ENCODE peak calls at places on chromosomes 1 and 21, in five cellular contexts. M is transverse colon; X is mucosa of descending colon; Q is astrocyte of the spinal cord; H is CD8-positive, alpha-beta T cell. U is an unnamed sample.

GRCh38 chr1:37108596-37109188 is 74.4 kb upstream of the GRIK3 start:
- DNase-seq in M (no peak), X (no peak), Q (no peak), H (no peak), U (no peak)

GRCh38 chr1:59939393-59939792 is 12.8 kb upstream of the CYP2J2 start:
- DNase-seq in M (no peak), X (no peak), Q (no peak), H (no peak), U (no peak)

GRCh38 chr1:93036672-93037071 is 42.4 kb upstream of the MTF2 start:
- DNase-seq in M (no peak), X (no peak), Q (no peak), H (no peak), U (no peak)

GRCh38 chr1:4048076-4048475 is 148.0 kb upstream of the C1orf174 start:
- DNase-seq in M (no peak), X (no peak), Q (no peak), H (no peak), U (no peak)

GRCh38 chr1:109361114-109361513 is 36.6 kb downstream of the SORT1 start:
- DNase-seq in M (no peak), X (no peak), Q (no peak), H (no peak), U (no peak)

GRCh38 chr21:45255381-45256020 is 32.2 kb downstream of the POFUT2 start:
- DNase-seq in M (peak; percentile 60), X (peak; percentile 71), Q (no peak), H (no peak), U (peak; percentile 11)

GRCh38 chr1:40659649-40659947 is 5.9 kb downstream of the RIMS3 start:
- DNase-seq in M (no peak), X (no peak), Q (no peak), H (no peak), U (no peak)

GRCh38 chr1:164240081-164240480 is 318.9 kb upstream of the PBX1 start:
- DNase-seq in M (no peak), X (no peak), Q (no peak), H (no peak), U (no peak)

GRCh38 chr1:160124709-160125478 is 9.3 kb downstream of the ATP1A2 start:
- DNase-seq in M (no peak), X (no peak), Q (peak; percentile 76), H (no peak), U (no peak)

GRCh38 chr1:62906428-62906886 is 122.5 kb downstream of the ATG4C start:
- DNase-seq in M (no peak), X (no peak), Q (peak; percentile 6), H (no peak), U (no peak)

GRCh38 chr1:40985875-40986274 is 6.4 kb downstream of the CTPS1 start:
- DNase-seq in M (no peak), X (no peak), Q (no peak), H (no peak), U (no peak)

GRCh38 chr1:203158423-203158822 is 17.2 kb downstream of the MYBPH start:
- DNase-seq in M (no peak), X (no peak), Q (no peak), H (no peak), U (no peak)

GRCh38 chr1:167553136-167554027 is at the start of gene CREG1:
- DNase-seq in M (peak; percentile 96), X (peak; percentile 96), Q (peak; percentile 87), H (peak; percentile 90), U (peak; percentile 84)

GRCh38 chr21:45207839-45208626 is 79.7 kb downstream of the POFUT2 start:
- DNase-seq in M (no peak), X (no peak), Q (no peak), H (no peak), U (no peak)

GRCh38 chr1:6099787-6100765 is 54.4 kb downstream of the KCNAB2 start:
- DNase-seq in M (no peak), X (no peak), Q (no peak), H (no peak), U (no peak)

GRCh38 chr1:167165219-167165618 is 55.5 kb upstream of the POU2F1 start:
- DNase-seq in M (no peak), X (no peak), Q (no peak), H (no peak), U (no peak)

GRCh38 chr1:180116964-180117763 is 37.5 kb upstream of the QSOX1 start:
- DNase-seq in M (no peak), X (no peak), Q (no peak), H (no peak), U (no peak)

GRCh38 chr21:24110846-24111245 is 1496.4 kb downstream of the MRPL39 start:
- DNase-seq in M (no peak), X (no peak), Q (peak; percentile 48), H (no peak), U (no peak)

GRCh38 chr1:9625761-9626160 is 25.8 kb upstream of the PIK3CD start:
- DNase-seq in M (no peak), X (no peak), Q (no peak), H (no peak), U (no peak)

GRCh38 chr21:37742115-37742514 is 174.1 kb downstream of the KCNJ6 start:
- DNase-seq in M (no peak), X (no peak), Q (no peak), H (no peak), U (no peak)

GRCh38 chr1:151545542-151545941 is 5.4 kb downstream of the TUFT1 start:
- DNase-seq in M (no peak), X (no peak), Q (no peak), H (no peak), U (no peak)

GRCh38 chr1:37662031-37662755 is 27.5 kb upstream of the RSPO1 start:
- DNase-seq in M (no peak), X (no peak), Q (no peak), H (no peak), U (no peak)

GRCh38 chr1:155871390-155871789 is 12.0 kb downstream of the SYT11 start:
- DNase-seq in M (no peak), X (no peak), Q (peak; percentile 32), H (no peak), U (no peak)

GRCh38 chr1:50027794-50028193 is 4.0 kb upstream of the AGBL4 start:
- DNase-seq in M (no peak), X (no peak), Q (no peak), H (no peak), U (no peak)

GRCh38 chr1:65541161-65541560 is 120.7 kb downstream of the LEPR start:
- DNase-seq in M (no peak), X (no peak), Q (no peak), H (no peak), U (no peak)

GRCh38 chr21:45796003-45796402 is 152.5 kb downstream of the PCBP3 start:
- DNase-seq in M (no peak), X (no peak), Q (no peak), H (no peak), U (no peak)

DNA sequence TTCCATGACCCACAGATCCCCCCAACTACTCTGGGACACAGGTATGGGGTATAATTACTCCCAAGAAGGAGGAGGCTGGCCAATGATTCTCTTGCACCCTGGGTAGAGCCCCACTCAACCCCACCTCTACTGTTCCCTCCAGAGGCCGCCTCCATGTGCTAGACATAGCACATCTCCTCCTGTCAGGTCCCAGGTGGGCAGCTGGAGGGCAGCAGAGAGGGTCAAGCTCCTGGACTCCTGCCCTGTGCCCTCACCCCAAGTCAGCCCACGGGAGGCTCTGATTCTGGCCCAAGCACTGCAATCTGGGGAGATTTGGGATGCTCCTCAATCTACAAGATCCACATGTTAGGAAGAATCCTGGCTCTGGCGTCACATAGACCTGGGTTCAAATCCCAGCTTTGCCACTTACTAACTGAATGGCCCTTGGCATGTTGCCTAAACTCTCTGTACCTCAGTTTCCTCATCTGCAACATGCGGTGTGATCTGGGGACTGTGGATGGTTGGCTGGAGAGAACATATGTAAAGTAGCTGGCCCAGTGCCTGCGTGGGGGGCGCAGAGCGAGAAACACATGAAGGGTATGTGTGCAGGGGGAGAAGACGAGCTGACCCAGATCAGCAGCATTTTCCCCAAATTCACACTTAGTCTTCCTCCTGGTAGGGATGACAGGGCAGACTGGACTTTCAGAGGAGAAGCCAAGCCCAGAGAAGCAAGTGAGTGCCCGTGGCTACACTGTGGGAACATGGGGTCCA is 23.2 kb downstream of the TNNT2 start:
- DNase-seq in M (no peak), X (no peak), Q (no peak), H (no peak), U (no peak)
- TF ChIP-seq CTCF in M (no peak), X (no peak), Q (no peak), H (no peak), U (no peak)

DNA sequence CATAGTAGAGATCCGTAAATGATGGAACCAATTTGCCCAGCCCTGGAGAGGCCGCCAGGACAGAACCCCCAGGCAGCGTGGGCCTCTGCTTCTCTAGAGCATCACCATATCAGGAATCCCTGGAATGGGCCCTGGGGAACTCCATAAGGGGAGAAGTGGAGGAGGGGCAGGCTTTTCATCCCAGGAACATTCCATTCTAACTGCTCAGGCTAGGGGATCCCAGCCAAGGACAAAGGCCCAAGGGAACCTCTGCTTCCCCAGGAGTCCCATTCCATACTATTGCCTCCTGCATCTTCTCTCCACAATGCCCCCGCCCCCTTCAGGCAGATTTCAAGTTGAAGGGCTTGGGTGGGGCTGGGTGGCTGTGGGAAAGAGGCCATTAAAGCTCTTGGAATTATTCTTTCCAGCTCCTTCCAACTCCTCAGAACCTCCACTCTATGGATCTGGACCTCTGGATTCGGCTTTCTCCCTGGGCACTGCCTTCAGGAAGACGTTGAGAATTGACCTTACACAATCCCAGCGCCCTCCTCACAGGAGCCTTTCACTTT is 6.0 kb downstream of the TRNP1 start:
- DNase-seq in M (peak; percentile 66), X (no peak), Q (peak; percentile 96), H (no peak), U (no peak)
- TF ChIP-seq CTCF in M (no peak), X (no peak), Q (peak; percentile 20), H (no peak), U (no peak)

DNA sequence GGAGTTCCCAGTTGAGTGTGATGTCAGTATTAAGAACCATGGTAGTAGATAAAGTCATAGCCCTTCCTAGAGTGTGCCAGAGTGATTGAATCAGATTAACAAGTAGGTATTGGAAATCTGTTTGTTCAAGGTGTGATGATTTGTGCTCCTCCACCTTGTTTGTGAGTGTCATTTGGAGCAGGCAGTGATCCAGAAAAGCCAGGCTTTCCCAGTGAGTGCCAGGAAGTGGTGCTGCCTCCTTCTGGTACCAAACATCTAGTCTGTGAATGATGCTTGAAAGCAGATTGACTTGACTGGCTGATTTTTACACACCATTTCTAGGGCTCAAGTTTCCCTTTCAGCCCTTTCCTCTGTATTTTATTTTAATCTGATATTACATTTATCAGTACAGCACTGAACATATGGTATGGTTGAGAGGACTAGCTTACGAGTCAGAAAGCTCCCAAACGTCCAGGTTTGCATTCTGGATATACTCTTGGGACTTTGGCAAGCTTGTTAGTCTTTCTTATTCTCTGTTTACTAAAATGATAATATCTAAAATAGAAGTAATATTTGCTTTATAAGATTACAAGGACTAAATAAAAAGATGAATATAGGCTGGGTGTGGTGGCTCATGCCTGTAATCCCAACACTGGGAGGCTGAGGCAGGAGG is 100.7 kb downstream of the PATJ start:
- DNase-seq in M (no peak), X (no peak), Q (no peak), H (no peak), U (no peak)
- TF ChIP-seq CTCF in M (no peak), X (no peak), Q (peak; percentile 22), H (no peak), U (no peak)

DNA sequence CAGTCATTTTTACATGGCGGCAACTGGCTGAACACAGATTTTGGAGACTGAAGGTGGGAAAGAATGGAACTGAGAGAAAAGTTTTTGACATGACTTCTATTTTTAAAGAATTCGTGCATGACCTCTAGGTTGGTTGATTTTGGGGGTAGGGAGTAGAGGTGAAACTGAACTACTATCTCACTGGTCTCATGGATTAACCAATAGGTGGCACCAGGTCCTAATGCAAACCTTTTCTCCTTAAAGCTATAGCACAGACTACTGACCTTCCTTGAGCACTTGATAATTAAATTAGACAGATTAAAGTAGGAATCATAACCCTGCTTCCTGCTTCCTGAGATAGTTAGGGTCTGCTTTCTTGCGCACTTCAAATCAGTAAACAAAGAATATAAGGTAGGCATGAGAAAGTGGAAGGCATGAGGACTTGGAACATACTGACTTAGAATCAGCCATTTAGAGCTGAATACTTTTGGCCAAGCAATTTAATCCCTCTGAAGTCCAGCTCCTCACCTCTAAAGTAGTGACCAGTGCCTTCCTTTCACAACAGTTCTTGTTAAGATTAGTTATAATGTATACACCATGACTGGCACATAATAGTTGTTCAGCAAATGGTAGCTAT is 206.0 kb downstream of the CENPF start:
- DNase-seq in M (no peak), X (no peak), Q (peak; percentile 48), H (no peak), U (no peak)
- TF ChIP-seq CTCF in M (no peak), X (no peak), Q (peak; percentile 37), H (no peak), U (no peak)